ENCODE peak calls at places on chromosomes 11 and 22, in four cellular contexts. One of them, this sample, is unnamed.

GRCh38 chr11:17914957-17915356 is 97.9 kb downstream of the SERGEF start:
- DNase-seq in colonic mucosa: no peak
- DNase-seq in psoas muscle: no peak
- DNase-seq in aorta: no peak
- DNase-seq in this sample: no peak

GRCh38 chr22:25054943-25055511 is 102.5 kb downstream of the KIAA1671 start:
- DNase-seq in colonic mucosa: no peak
- DNase-seq in psoas muscle: no peak
- DNase-seq in aorta: no peak
- DNase-seq in this sample: peak; percentile 34

GRCh38 chr11:66069715-66070603 is at the start of gene PACS1:
- DNase-seq in colonic mucosa: peak; percentile 72
- DNase-seq in psoas muscle: peak; percentile 83
- DNase-seq in aorta: peak; percentile 92
- DNase-seq in this sample: peak; percentile 72

GRCh38 chr22:38144025-38144405 is 33.5 kb upstream of the BAIAP2L2 start:
- DNase-seq in colonic mucosa: no peak
- DNase-seq in psoas muscle: no peak
- DNase-seq in aorta: no peak
- DNase-seq in this sample: no peak

GRCh38 chr11:36738292-36738861 is 140.3 kb upstream of the RAG2 start:
- DNase-seq in colonic mucosa: no peak
- DNase-seq in psoas muscle: no peak
- DNase-seq in aorta: no peak
- DNase-seq in this sample: no peak

GRCh38 chr11:17865765-17866428 is 131.3 kb downstream of the KCNC1 start:
- DNase-seq in colonic mucosa: no peak
- DNase-seq in psoas muscle: no peak
- DNase-seq in aorta: no peak
- DNase-seq in this sample: no peak

GRCh38 chr11:76637491-76638266 is 32.9 kb downstream of the LRRC32 start:
- DNase-seq in colonic mucosa: no peak
- DNase-seq in psoas muscle: peak; percentile 71
- DNase-seq in aorta: peak; percentile 85
- DNase-seq in this sample: no peak

GRCh38 chr11:27468643-27469332 is 3.8 kb downstream of the LGR4 start:
- DNase-seq in colonic mucosa: peak; percentile 40
- DNase-seq in psoas muscle: no peak
- DNase-seq in aorta: no peak
- DNase-seq in this sample: no peak

GRCh38 chr11:113806403-113806802 is 26.8 kb downstream of the CLDN25 start:
- DNase-seq in colonic mucosa: peak; percentile 26
- DNase-seq in psoas muscle: no peak
- DNase-seq in aorta: no peak
- DNase-seq in this sample: no peak

GRCh38 chr11:132632641-132633124 is 899.6 kb downstream of the OPCML start:
- DNase-seq in colonic mucosa: no peak
- DNase-seq in psoas muscle: no peak
- DNase-seq in aorta: no peak
- DNase-seq in this sample: peak; percentile 43

GRCh38 chr11:117220999-117221774 is 10.7 kb downstream of the PCSK7 start:
- DNase-seq in colonic mucosa: no peak
- DNase-seq in psoas muscle: no peak
- DNase-seq in aorta: peak; percentile 72
- DNase-seq in this sample: no peak

GRCh38 chr11:79428406-79428805 is 12.4 kb downstream of the TENM4 start:
- DNase-seq in colonic mucosa: no peak
- DNase-seq in psoas muscle: no peak
- DNase-seq in aorta: no peak
- DNase-seq in this sample: no peak

GRCh38 chr22:24426859-24427499 is 420 bp upstream of the ADORA2A start:
- DNase-seq in colonic mucosa: no peak
- DNase-seq in psoas muscle: no peak
- DNase-seq in aorta: no peak
- DNase-seq in this sample: no peak

GRCh38 chr11:945986-946385 is 20.3 kb downstream of the AP2A2 start:
- DNase-seq in colonic mucosa: no peak
- DNase-seq in psoas muscle: no peak
- DNase-seq in aorta: no peak
- DNase-seq in this sample: no peak

GRCh38 chr22:28899199-28899853 is 16.0 kb downstream of the ZNRF3 start:
- DNase-seq in colonic mucosa: no peak
- DNase-seq in psoas muscle: no peak
- DNase-seq in aorta: no peak
- DNase-seq in this sample: no peak

GRCh38 chr22:35643991-35644390 is 4.3 kb upstream of the APOL6 start:
- DNase-seq in colonic mucosa: no peak
- DNase-seq in psoas muscle: no peak
- DNase-seq in aorta: no peak
- DNase-seq in this sample: no peak

GRCh38 chr22:49183826-49184216 is 643.9 kb downstream of the BRD1 start:
- DNase-seq in colonic mucosa: no peak
- DNase-seq in psoas muscle: no peak
- DNase-seq in aorta: peak; percentile 34
- DNase-seq in this sample: no peak

GRCh38 chr11:32090774-32091370 is at the start of gene RCN1:
- DNase-seq in colonic mucosa: peak; percentile 47
- DNase-seq in psoas muscle: peak; percentile 72
- DNase-seq in aorta: peak; percentile 80
- DNase-seq in this sample: no peak

GRCh38 chr11:119179983-119180382 is 5.3 kb upstream of the NHERF4 start:
- DNase-seq in colonic mucosa: no peak
- DNase-seq in psoas muscle: no peak
- DNase-seq in aorta: no peak
- DNase-seq in this sample: no peak

GRCh38 chr11:69250503-69251393 is 43.2 kb upstream of the MYEOV start:
- DNase-seq in colonic mucosa: no peak
- DNase-seq in psoas muscle: no peak
- DNase-seq in aorta: no peak
- DNase-seq in this sample: no peak

GRCh38 chr11:111574373-111575230 is 27.6 kb upstream of the SIK2 start:
- DNase-seq in colonic mucosa: no peak
- DNase-seq in psoas muscle: no peak
- DNase-seq in aorta: no peak
- DNase-seq in this sample: no peak

GRCh38 chr11:132559371-132560036 is 972.8 kb downstream of the OPCML start:
- DNase-seq in colonic mucosa: no peak
- DNase-seq in psoas muscle: no peak
- DNase-seq in aorta: no peak
- DNase-seq in this sample: no peak

GRCh38 chr11:6052374-6052773 is 21.8 kb upstream of the OR56A1 start:
- DNase-seq in colonic mucosa: no peak
- DNase-seq in psoas muscle: no peak
- DNase-seq in aorta: no peak
- DNase-seq in this sample: no peak

GRCh38 chr11:62402226-62402625 is 16.6 kb upstream of the SCGB1A1 start:
- DNase-seq in colonic mucosa: peak; percentile 61
- DNase-seq in psoas muscle: peak; percentile 74
- DNase-seq in aorta: peak; percentile 89
- DNase-seq in this sample: no peak

GRCh38 chr11:113278925-113279324 is 35.5 kb upstream of the TTC12 start:
- DNase-seq in colonic mucosa: no peak
- DNase-seq in psoas muscle: no peak
- DNase-seq in aorta: no peak
- DNase-seq in this sample: no peak

GRCh38 chr22:31734512-31734911 is 15.4 kb downstream of the PRR14L start:
- DNase-seq in colonic mucosa: no peak
- DNase-seq in psoas muscle: no peak
- DNase-seq in aorta: no peak
- DNase-seq in this sample: no peak

GRCh38 chr11:14029971-14030531 is 67.5 kb downstream of the SPON1 start:
- DNase-seq in colonic mucosa: peak; percentile 67
- DNase-seq in psoas muscle: peak; percentile 66
- DNase-seq in aorta: peak; percentile 84
- DNase-seq in this sample: peak; percentile 35

GRCh38 chr11:5234390-5234834 is at the start of gene HBD:
- DNase-seq in colonic mucosa: no peak
- DNase-seq in psoas muscle: no peak
- DNase-seq in aorta: no peak
- DNase-seq in this sample: no peak

GRCh38 chr11:120339394-120339890 is 3.2 kb downstream of the ARHGEF12 start:
- DNase-seq in colonic mucosa: peak; percentile 69
- DNase-seq in psoas muscle: no peak
- DNase-seq in aorta: no peak
- DNase-seq in this sample: no peak

DNA sequence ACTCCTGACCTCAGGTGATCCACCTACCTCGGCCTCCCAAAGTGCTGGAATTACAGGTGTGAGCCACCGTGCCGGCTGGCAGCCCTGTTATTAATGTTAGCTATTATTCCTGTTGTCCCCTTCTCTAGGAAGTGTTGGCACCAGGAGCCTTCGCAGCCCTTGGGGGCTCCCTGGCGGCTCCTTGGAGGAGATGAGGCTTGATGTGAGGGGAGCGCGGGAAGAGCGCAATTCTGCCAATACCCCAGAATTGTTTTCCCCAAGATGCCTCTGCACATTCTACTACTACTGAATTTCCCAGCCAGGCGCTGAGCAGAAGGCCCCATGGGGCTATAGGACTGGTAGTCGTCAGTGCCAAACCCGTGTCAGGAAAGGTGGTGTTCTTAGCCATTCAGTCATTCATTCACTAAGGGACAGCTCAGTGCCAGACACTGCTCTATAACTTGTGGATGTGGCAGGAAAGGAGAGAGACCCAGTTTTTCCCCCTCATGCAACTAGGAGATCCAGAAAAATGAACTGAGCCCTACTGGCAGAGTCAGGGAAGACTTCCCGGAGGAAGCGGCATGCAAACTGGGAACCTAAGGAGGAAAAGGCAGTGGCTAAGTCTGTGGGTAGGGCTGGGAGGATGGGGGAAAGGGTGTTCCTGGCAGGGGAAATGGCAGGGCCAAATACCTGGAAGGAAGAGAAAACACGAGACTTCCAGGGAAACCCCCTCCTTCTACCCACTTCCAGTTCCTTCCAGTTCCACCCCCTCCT is 3.5 kb downstream of the FBLN1 start:
- DNase-seq in colonic mucosa: no peak
- DNase-seq in psoas muscle: no peak
- DNase-seq in aorta: peak; percentile 41
- DNase-seq in this sample: no peak
- H3K27ac ChIP-seq in colonic mucosa: no peak overlapping the region
- H3K27ac ChIP-seq in psoas muscle: no peak overlapping the region
- H3K27ac ChIP-seq in aorta: no peak overlapping the region
- H3K27ac ChIP-seq in this sample: no peak overlapping the region

GRCh38 chr11:64353101-64353738 is 5.7 kb upstream of the RPS6KA4 start:
- DNase-seq in colonic mucosa: no peak
- DNase-seq in psoas muscle: no peak
- DNase-seq in aorta: no peak
- DNase-seq in this sample: no peak

GRCh38 chr11:64355078-64355940 is 3.7 kb upstream of the RPS6KA4 start:
- DNase-seq in colonic mucosa: peak; percentile 77
- DNase-seq in psoas muscle: peak; percentile 83
- DNase-seq in aorta: peak; percentile 89
- DNase-seq in this sample: peak; percentile 84

GRCh38 chr11:64352099-64353005 is 6.6 kb upstream of the RPS6KA4 start:
- DNase-seq in colonic mucosa: no peak
- DNase-seq in psoas muscle: no peak
- DNase-seq in aorta: no peak
- DNase-seq in this sample: no peak

GRCh38 chr11:64351136-64351631 is 7.8 kb upstream of the RPS6KA4 start:
- DNase-seq in colonic mucosa: no peak
- DNase-seq in psoas muscle: no peak
- DNase-seq in aorta: no peak
- DNase-seq in this sample: no peak

DNA sequence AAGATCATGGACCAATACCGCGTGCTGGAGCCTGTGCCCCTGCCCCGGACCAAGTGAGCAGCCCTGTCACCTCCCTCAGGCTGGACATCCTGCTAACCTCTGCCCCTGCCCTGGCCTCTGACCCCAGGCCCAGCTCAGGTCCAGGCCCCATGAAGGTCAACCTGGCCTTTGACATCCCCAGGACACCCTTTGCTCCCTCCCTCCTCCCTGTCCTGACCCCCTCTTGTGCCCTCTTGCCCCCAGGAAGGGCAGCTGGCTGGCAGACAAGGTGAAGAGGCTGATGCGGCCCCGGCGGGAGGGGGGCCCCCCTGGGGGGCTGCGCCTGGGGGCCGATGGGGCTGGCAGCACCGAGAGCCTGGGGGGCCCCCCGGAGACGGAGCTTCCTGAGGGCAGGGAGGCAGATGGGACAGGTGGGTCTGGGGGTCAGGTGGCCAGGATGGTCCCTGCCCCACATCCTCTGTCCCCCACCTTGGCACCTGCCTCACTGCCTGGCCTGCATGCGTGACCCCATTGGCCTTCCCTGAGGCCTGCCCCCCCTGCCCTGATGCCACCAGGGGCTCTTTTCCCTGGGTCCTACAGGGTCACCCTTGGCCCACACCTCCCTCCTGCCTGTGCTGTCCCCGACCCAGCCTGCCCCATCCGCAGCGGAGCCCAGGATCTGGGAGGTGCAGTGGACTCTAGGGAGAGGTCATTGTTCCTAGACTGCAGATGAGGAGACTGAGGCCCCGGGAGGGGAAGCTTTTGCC is 5.0 kb upstream of the RPS6KA4 start:
- DNase-seq in colonic mucosa: no peak
- DNase-seq in psoas muscle: no peak
- DNase-seq in aorta: no peak
- DNase-seq in this sample: no peak
- H3K27ac ChIP-seq in colonic mucosa: no peak overlapping the region
- H3K27ac ChIP-seq in psoas muscle: no peak overlapping the region
- H3K27ac ChIP-seq in aorta: no peak overlapping the region
- H3K27ac ChIP-seq in this sample: no peak overlapping the region

DNA sequence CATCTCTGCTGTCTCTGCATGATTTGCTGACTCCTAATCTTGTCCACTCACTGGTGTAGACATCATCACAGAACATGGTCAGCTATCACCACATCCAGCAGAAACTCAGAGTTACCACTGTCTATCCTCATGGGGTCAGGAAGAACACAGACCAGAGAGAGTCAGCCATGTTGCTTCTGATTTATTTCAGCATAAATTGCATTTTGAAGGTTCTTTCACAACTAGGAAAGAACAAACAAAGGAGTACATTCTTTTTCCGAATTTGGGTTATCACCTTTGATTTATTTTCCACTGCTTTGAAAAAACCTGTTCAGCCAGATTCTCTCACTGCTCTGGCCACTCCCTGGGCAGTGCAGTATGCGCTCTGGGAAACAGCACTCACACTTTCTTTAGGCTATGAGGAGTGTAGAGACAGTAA is 172.0 kb upstream of the MTMR2 start:
- DNase-seq in colonic mucosa: peak; percentile 53
- DNase-seq in psoas muscle: no peak
- DNase-seq in aorta: no peak
- DNase-seq in this sample: no peak
- H3K27ac ChIP-seq in colonic mucosa: peak overlapping the region; percentile 28
- H3K27ac ChIP-seq in psoas muscle: no peak overlapping the region
- H3K27ac ChIP-seq in aorta: no peak overlapping the region
- H3K27ac ChIP-seq in this sample: no peak overlapping the region

GRCh38 chr22:32761251-32761903 is 40.1 kb upstream of the TIMP3 start:
- DNase-seq in colonic mucosa: no peak
- DNase-seq in psoas muscle: peak; percentile 48
- DNase-seq in aorta: no peak
- DNase-seq in this sample: no peak
- H3K27ac ChIP-seq in colonic mucosa: no peak overlapping the region
- H3K27ac ChIP-seq in psoas muscle: peak overlapping the region; percentile 50
- H3K27ac ChIP-seq in aorta: no peak overlapping the region
- H3K27ac ChIP-seq in this sample: peak overlapping the region; percentile 19

This sample was measured in dorsolateral prefrontal cortex.